ENCODE peak calls at places on chromosomes 7 and 10, in five cellular contexts. K is ELR, I is Right ventricle myocardium inferior, C is Right ventricle myocardium superior, P is NT2/D1. D is an unnamed sample.

GRCh38 chr10:84244651-84245270 is at the start of gene RGR:
- DNase-seq in P (no peak), K (no peak), C (peak; percentile 70), I (peak; percentile 79), D (peak; percentile 88)

GRCh38 chr10:12966067-12966466 is 35.4 kb downstream of the CCDC3 start:
- DNase-seq in C (no peak), I (no peak), P (no peak), K (no peak), D (no peak)

GRCh38 chr10:76050291-76050625 is 618.8 kb downstream of the LRMDA start:
- DNase-seq in I (no peak), C (no peak), K (no peak), P (no peak), D (no peak)

GRCh38 chr7:153402721-153403541 is 643.4 kb downstream of the ACTR3B start:
- DNase-seq in C (no peak), I (no peak), K (no peak), P (no peak), D (no peak)

GRCh38 chr7:142867097-142867378 is 12.2 kb downstream of the EPHB6 start:
- DNase-seq in K (no peak), C (no peak), P (no peak), I (no peak), D (no peak)

GRCh38 chr7:70434376-70434775 is 697.6 kb upstream of the GALNT17 start:
- DNase-seq in K (no peak), C (no peak), I (no peak), P (no peak), D (no peak)

GRCh38 chr7:101162551-101163280 is 2.7 kb downstream of the VGF start:
- DNase-seq in C (no peak), P (no peak), I (peak; percentile 65), K (peak; percentile 73), D (peak; percentile 54)

GRCh38 chr7:1741751-1742554 is 71.9 kb downstream of the ELFN1 start:
- DNase-seq in I (no peak), C (no peak), P (no peak), K (no peak), D (peak; percentile 42)

GRCh38 chr10:78570633-78571032 is 498.1 kb upstream of the ZMIZ1 start:
- DNase-seq in C (no peak), I (no peak), P (no peak), K (no peak), D (no peak)

GRCh38 chr10:72175166-72175565 is 40.6 kb upstream of the ANAPC16 start:
- DNase-seq in K (peak; percentile 67), P (no peak), C (no peak), I (no peak), D (no peak)

GRCh38 chr7:47669178-47669878 is 87.4 kb upstream of the TNS3 start:
- DNase-seq in P (no peak), K (peak; percentile 95), I (peak; percentile 83), C (peak; percentile 77), D (peak; percentile 85)

GRCh38 chr7:15471387-15471786 is 90.4 kb downstream of the AGMO start:
- DNase-seq in P (no peak), C (no peak), I (no peak), K (no peak), D (no peak)

GRCh38 chr7:76512941-76513816 is 2.8 kb downstream of the UPK3B start:
- DNase-seq in C (no peak), K (peak; percentile 45), P (no peak), I (no peak), D (peak; percentile 54)

GRCh38 chr10:4671451-4672145 is 154.4 kb upstream of the AKR1E2 start:
- DNase-seq in P (no peak), K (peak; percentile 94), C (no peak), I (no peak), D (no peak)

GRCh38 chr7:120373174-120373573 is 100.2 kb downstream of the KCND2 start:
- DNase-seq in K (peak; percentile 11), P (no peak), I (no peak), C (no peak), D (no peak)

GRCh38 chr7:142718314-142718713 is 31.0 kb upstream of the PRSS1 start:
- DNase-seq in P (no peak), C (no peak), I (no peak), K (no peak), D (no peak)

GRCh38 chr7:74173074-74173473 is 1.1 kb upstream of the EIF4H start:
- DNase-seq in K (no peak), I (no peak), P (no peak), C (no peak), D (peak; percentile 57)

GRCh38 chr7:2381881-2382509 is 21.4 kb upstream of the CHST12 start:
- DNase-seq in P (no peak), K (no peak), C (no peak), I (no peak), D (peak; percentile 29)

GRCh38 chr10:71575446-71575845 is 144.1 kb downstream of the C10orf105 start:
- DNase-seq in K (no peak), I (peak; percentile 77), P (no peak), C (peak; percentile 81), D (peak; percentile 80)

GRCh38 chr10:13853854-13854253 is 267.1 kb downstream of the PRPF18 start:
- DNase-seq in K (peak; percentile 16), C (no peak), I (no peak), P (no peak), D (no peak)

GRCh38 chr7:138875794-138876193 is 77.8 kb upstream of the ATP6V0A4 start:
- DNase-seq in P (no peak), I (no peak), C (no peak), K (peak; percentile 96), D (no peak)

GRCh38 chr10:63145782-63146181 is 12.7 kb downstream of the NRBF2 start:
- DNase-seq in I (no peak), C (no peak), P (no peak), K (no peak), D (no peak)

GRCh38 chr10:33180390-33180789 is 154.1 kb downstream of the NRP1 start:
- DNase-seq in C (no peak), I (no peak), K (peak; percentile 18), P (no peak), D (no peak)

GRCh38 chr10:131195552-131196159 is 115.9 kb downstream of the TCERG1L start:
- DNase-seq in I (peak; percentile 59), P (no peak), C (no peak), K (no peak), D (no peak)

GRCh38 chr7:137476937-137477336 is 133.4 kb upstream of the PTN start:
- DNase-seq in C (no peak), P (no peak), I (no peak), K (peak; percentile 3), D (no peak)

GRCh38 chr10:14487511-14487909 is 156.8 kb upstream of the FRMD4A start:
- DNase-seq in I (no peak), C (no peak), P (no peak), K (no peak), D (no peak)

GRCh38 chr7:24825931-24826661 is 68.8 kb upstream of the GSDME start:
- DNase-seq in K (peak; percentile 94), I (no peak), C (no peak), P (peak; percentile 91), D (no peak)

GRCh38 chr10:19046709-19047108 is 1.9 kb upstream of the MALRD1 start:
- DNase-seq in P (no peak), K (no peak), I (no peak), C (no peak), D (no peak)

GRCh38 chr7:151304856-151305255 is 36.8 kb upstream of the NUB1 start:
- DNase-seq in P (peak; percentile 28), I (no peak), K (peak; percentile 11), C (no peak), D (no peak)

GRCh38 chr7:78148166-78148894 is 349.8 kb downstream of the PHTF2 start:
- DNase-seq in P (no peak), C (no peak), I (no peak), K (no peak), D (no peak)

D was measured in right cardiac atrium.